ENCODE peak calls at places on chromosome 1, in five cellular contexts. Q, W, X, I and R are unnamed samples.

GRCh38 chr1:48677306-48678287 is 99.1 kb downstream of the BEND5 start:
- DNase-seq in Q (peak), W (peak), X (peak), I (peak), R (peak)

GRCh38 chr1:168379110-168379860 is 98.6 kb downstream of the TBX19 start:
- DNase-seq in Q (no peak), W (no peak), X (no peak), I (peak), R (no peak)

GRCh38 chr1:71780681-71781080 is 501.7 kb downstream of the NEGR1 start:
- DNase-seq in Q (no peak), W (no peak), X (peak), I (peak), R (no peak)

GRCh38 chr1:94042388-94042787 is 78.6 kb downstream of the ABCA4 start:
- DNase-seq in Q (no peak), W (no peak), X (no peak), I (no peak), R (no peak)

GRCh38 chr1:63116016-63116415 is 206.4 kb upstream of the FOXD3 start:
- DNase-seq in Q (no peak), W (peak), X (peak), I (no peak), R (no peak)

GRCh38 chr1:43872280-43872679 is 61.3 kb upstream of the ARTN start:
- DNase-seq in Q (no peak), W (no peak), X (no peak), I (peak), R (no peak)

GRCh38 chr1:41758904-41759548 is 159.7 kb downstream of the HIVEP3 start:
- DNase-seq in Q (no peak), W (peak), X (no peak), I (no peak), R (no peak)

GRCh38 chr1:233478611-233479010 is 135.3 kb upstream of the KCNK1 start:
- DNase-seq in Q (no peak), W (no peak), X (no peak), I (no peak), R (no peak)

GRCh38 chr1:238408737-238409136 is 518.0 kb upstream of the ZP4 start:
- DNase-seq in Q (no peak), W (no peak), X (no peak), I (no peak), R (no peak)

GRCh38 chr1:30840904-30841598 is 67.5 kb downstream of the SDC3 start:
- DNase-seq in Q (no peak), W (peak), X (no peak), I (no peak), R (no peak)

GRCh38 chr1:109768335-109768650 is 4.6 kb upstream of the EPS8L3 start:
- DNase-seq in Q (no peak), W (no peak), X (no peak), I (no peak), R (no peak)

GRCh38 chr1:183589836-183590224 is 429 bp downstream of the NCF2 start:
- DNase-seq in Q (no peak), W (no peak), X (no peak), I (no peak), R (no peak)

GRCh38 chr1:36101546-36101945 is 12.9 kb downstream of the ADPRS start:
- DNase-seq in Q (no peak), W (no peak), X (no peak), I (no peak), R (no peak)

GRCh38 chr1:23810818-23811420 is 10.4 kb upstream of the GALE start:
- DNase-seq in Q (no peak), W (peak), X (peak), I (no peak), R (no peak)

GRCh38 chr1:203282720-203283542 is 22.4 kb upstream of the BTG2 start:
- DNase-seq in Q (no peak), W (no peak), X (no peak), I (no peak), R (no peak)

GRCh38 chr1:24203404-24203803 is 16.3 kb upstream of the IFNLR1 start:
- DNase-seq in Q (no peak), W (no peak), X (no peak), I (no peak), R (no peak)

GRCh38 chr1:153058826-153059784 is 1.8 kb upstream of the SPRR2A start:
- DNase-seq in Q (no peak), W (no peak), X (peak), I (peak), R (no peak)

GRCh38 chr1:207944571-207944970 is 33.6 kb upstream of the CD34 start:
- DNase-seq in Q (no peak), W (no peak), X (no peak), I (peak), R (no peak)

GRCh38 chr1:2447274-2448097 is 28.6 kb upstream of the PLCH2 start:
- DNase-seq in Q (no peak), W (no peak), X (no peak), I (no peak), R (no peak)
- H3K4me2 ChIP-seq in Q (no peak), W (no peak), X (no peak), I (no peak), R (no peak)

DNA sequence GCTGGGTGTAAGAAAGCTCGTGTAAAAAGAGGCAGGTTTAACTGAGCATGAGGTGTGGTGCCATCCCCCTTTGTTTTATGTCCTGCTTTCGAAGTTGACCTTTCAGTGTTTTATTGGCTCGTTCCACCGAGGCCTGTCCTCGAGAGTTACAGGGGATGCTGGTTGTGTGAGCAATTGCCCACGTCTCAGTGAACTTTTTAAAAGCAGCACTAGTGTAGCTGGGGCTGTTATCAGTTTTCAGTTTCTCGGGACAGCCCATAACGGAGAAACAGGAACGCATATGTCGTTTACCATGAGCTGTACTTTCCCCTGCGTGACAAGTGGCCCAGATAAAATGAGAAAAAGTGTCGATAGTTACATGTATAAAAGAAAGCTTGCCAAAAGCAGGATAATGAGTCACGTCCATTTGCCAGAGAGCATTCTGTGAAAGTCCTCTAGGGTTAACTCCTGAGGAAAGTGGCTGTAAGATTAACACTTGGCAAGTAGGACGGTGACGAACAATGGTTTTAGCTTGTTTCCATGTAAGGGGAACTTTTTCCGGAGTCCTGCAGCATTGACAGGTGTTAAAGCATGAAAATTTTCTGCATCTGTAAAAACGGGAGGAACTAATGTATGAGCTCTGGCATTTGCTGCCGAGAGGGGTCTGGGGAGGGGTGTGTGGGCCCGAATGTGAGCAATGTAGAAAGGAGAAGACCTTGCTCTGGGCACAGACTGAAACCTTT is 7.8 kb upstream of the LRRC47 start:
- DNase-seq in Q (no peak), W (no peak), X (no peak), I (no peak), R (no peak)
- H3K4me2 ChIP-seq in Q (peak), W (no peak), X (no peak), I (no peak), R (no peak)

DNA sequence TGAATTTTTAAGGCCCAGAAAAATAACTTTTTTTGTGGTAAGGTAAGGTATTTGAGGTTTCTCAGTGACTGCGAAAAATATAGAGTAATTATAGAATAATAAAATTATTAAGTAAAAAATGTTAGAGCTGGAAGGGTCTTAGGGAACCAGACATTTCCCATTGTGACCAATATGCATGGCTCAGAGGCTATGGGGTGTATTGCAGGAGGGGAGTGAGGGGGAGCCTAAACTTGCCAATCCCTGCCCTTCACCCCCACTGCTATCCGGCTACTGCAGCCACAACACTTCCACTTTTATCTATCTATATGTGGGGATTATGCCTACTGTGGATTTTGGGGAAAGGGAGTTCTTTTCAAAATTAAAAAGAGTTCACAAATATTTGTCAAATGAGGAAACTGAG is 7.6 kb upstream of the GADD45A start:
- DNase-seq in Q (no peak), W (no peak), X (no peak), I (no peak), R (no peak)
- H3K4me2 ChIP-seq in Q (no peak), W (no peak), X (no peak), I (no peak), R (no peak)

GRCh38 chr1:85579619-85580018 is 942 bp upstream of the CCN1 start:
- DNase-seq in Q (no peak), W (peak), X (peak), I (no peak), R (no peak)
- H3K4me2 ChIP-seq in Q (peak), W (peak), X (peak), I (peak), R (peak)

DNA sequence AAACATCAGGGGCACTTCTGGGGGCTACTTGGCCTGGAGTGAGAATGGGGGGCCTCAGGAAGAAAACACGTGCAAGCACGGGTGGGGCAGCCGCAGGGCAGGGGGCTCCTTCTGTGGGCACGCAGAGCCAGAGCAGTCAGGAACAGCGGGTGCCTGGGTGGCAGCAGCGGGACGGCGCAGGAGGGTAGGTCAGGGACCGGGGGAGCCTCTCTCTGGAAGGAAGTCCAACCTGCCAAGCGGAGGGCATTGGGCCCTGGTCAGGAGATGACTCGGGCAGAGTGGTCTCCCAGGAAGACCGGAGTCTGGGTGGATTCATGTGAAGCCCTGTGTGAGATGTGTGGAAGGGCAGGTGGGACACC is 27.1 kb downstream of the CTNNBIP1 start:
- DNase-seq in Q (no peak), W (no peak), X (no peak), I (no peak), R (no peak)
- H3K4me2 ChIP-seq in Q (no peak), W (no peak), X (no peak), I (no peak), R (peak)

DNA sequence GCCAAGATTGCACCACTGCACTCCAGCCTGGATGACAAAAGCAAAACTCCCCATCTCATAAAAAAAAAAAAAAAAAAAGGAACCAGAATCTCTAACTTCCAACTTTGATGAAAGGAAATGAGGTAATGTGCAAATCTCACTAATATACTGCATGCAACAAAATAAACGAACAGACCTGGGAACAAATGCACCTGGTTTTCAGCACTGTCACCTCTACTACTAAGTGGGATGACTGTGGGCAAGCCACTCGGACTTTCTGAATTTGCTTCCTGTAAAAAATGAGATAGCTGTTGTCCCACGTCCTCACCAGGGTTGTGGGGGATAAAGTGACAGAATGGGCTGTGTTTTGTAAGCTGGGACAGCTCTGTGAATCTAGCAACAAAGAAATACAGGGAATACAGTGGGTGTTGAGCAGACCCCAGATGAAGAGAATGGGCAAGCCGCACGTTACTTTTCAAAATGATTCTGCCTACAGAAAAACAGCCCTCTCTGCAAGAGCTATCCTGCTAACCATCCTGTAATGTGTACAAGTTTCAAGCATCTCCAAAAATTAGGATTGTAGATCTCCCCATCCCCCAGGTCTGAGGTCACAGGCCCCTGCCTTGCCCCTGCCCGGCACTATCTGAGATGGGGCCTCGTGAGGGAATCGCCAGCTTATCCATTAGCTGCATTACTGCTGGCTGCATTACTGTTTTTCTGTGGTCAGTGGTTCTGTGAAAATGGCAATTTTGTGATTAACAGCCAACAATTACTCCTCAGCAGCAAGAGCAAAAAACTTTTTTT is 83.4 kb downstream of the MRPL37 start:
- DNase-seq in Q (no peak), W (no peak), X (no peak), I (no peak), R (no peak)
- H3K4me2 ChIP-seq in Q (no peak), W (no peak), X (no peak), I (no peak), R (no peak)

GRCh38 chr1:65159801-65160523 is 12.0 kb downstream of the AK4 start:
- DNase-seq in Q (no peak), W (no peak), X (no peak), I (no peak), R (no peak)
- H3K4me2 ChIP-seq in Q (peak), W (no peak), X (no peak), I (no peak), R (no peak)

GRCh38 chr1:64524614-64525013 is 54.7 kb downstream of the CACHD1 start:
- DNase-seq in Q (no peak), W (no peak), X (no peak), I (no peak), R (no peak)

GRCh38 chr1:64526312-64526711 is 56.4 kb downstream of the CACHD1 start:
- DNase-seq in Q (no peak), W (no peak), X (no peak), I (no peak), R (no peak)

GRCh38 chr1:64523938-64524337 is 54.0 kb downstream of the CACHD1 start:
- DNase-seq in Q (no peak), W (no peak), X (no peak), I (no peak), R (no peak)

GRCh38 chr1:64527191-64527590 is 57.3 kb downstream of the CACHD1 start:
- DNase-seq in Q (no peak), W (no peak), X (no peak), I (no peak), R (no peak)

GRCh38 chr1:64525116-64525686 is 55.3 kb downstream of the CACHD1 start:
- DNase-seq in Q (no peak), W (no peak), X (no peak), I (no peak), R (no peak)
- H3K4me2 ChIP-seq in Q (no peak), W (no peak), X (no peak), I (no peak), R (no peak)